ENCODE peak calls at places on chromosomes 1 and 21, in six cellular contexts. One of them, this sample, is unnamed.
A peak's percentile ranks its signal among the peaks of the same experiment; 100 is the strongest.

GRCh38 chr1:58981392-58981791 is 197.5 kb upstream of the JUN start:
- DNase-seq in GM12892: no peak
- DNase-seq in H1: no peak
- DNase-seq in GM12878: no peak
- DNase-seq in HepG2: no peak
- DNase-seq in K562: no peak
- DNase-seq in this sample: no peak

GRCh38 chr1:174413632-174414031 is 34.1 kb upstream of the GPR52 start:
- DNase-seq in K562: no peak
- DNase-seq in GM12892: no peak
- DNase-seq in HepG2: no peak
- DNase-seq in H1: no peak
- DNase-seq in GM12878: no peak
- DNase-seq in this sample: no peak

GRCh38 chr1:231058416-231059109 is 18.5 kb upstream of the FAM89A start:
- DNase-seq in H1: no peak
- DNase-seq in K562: no peak
- DNase-seq in GM12878: no peak
- DNase-seq in GM12892: no peak
- DNase-seq in HepG2: peak; percentile 45
- DNase-seq in this sample: no peak

GRCh38 chr21:45698493-45698947 is 55.0 kb downstream of the PCBP3 start:
- DNase-seq in H1: no peak
- DNase-seq in K562: no peak
- DNase-seq in GM12892: no peak
- DNase-seq in HepG2: no peak
- DNase-seq in GM12878: no peak
- DNase-seq in this sample: no peak

GRCh38 chr1:155860939-155861496 is 1.7 kb downstream of the SYT11 start:
- DNase-seq in K562: no peak
- DNase-seq in GM12892: no peak
- DNase-seq in GM12878: no peak
- DNase-seq in HepG2: no peak
- DNase-seq in H1: no peak
- DNase-seq in this sample: no peak

GRCh38 chr1:119160851-119161250 is 20.4 kb upstream of the WARS2 start:
- DNase-seq in K562: no peak
- DNase-seq in H1: no peak
- DNase-seq in HepG2: no peak
- DNase-seq in GM12892: no peak
- DNase-seq in GM12878: no peak
- DNase-seq in this sample: no peak

GRCh38 chr1:53905509-53905908 is 11.5 kb downstream of the DIO1 start:
- DNase-seq in GM12892: no peak
- DNase-seq in K562: no peak
- DNase-seq in HepG2: no peak
- DNase-seq in H1: no peak
- DNase-seq in GM12878: no peak
- DNase-seq in this sample: no peak

GRCh38 chr1:230542054-230542453 is 100.2 kb upstream of the COG2 start:
- DNase-seq in GM12878: no peak
- DNase-seq in HepG2: no peak
- DNase-seq in H1: no peak
- DNase-seq in GM12892: no peak
- DNase-seq in K562: peak; percentile 18
- DNase-seq in this sample: no peak

GRCh38 chr1:184296466-184297243 is 90.2 kb upstream of the C1orf21 start:
- DNase-seq in GM12892: no peak
- DNase-seq in HepG2: no peak
- DNase-seq in K562: no peak
- DNase-seq in H1: no peak
- DNase-seq in GM12878: no peak
- DNase-seq in this sample: no peak

GRCh38 chr1:10901091-10901893 is 104.8 kb upstream of the CASZ1 start:
- DNase-seq in HepG2: no peak
- DNase-seq in K562: no peak
- DNase-seq in GM12878: no peak
- DNase-seq in H1: no peak
- DNase-seq in GM12892: no peak
- DNase-seq in this sample: no peak

GRCh38 chr21:36321325-36322082 is 1.5 kb downstream of the MORC3 start:
- DNase-seq in GM12892: no peak
- DNase-seq in HepG2: no peak
- DNase-seq in H1: no peak
- DNase-seq in K562: peak; percentile 23
- DNase-seq in GM12878: no peak
- DNase-seq in this sample: no peak
- TF ChIP-seq TAF1 in GM12892: no peak
- TF ChIP-seq TAF1 in HepG2: no peak
- TF ChIP-seq TAF1 in H1: peak; percentile 36
- TF ChIP-seq TAF1 in K562: peak; percentile 34
- TF ChIP-seq TAF1 in GM12878: no peak
- TF ChIP-seq TAF1 in this sample: no peak

GRCh38 chr1:212791676-212792395 is at the start of the genes NSL1 and TATDN3:
- DNase-seq in GM12892: peak; percentile 50
- DNase-seq in K562: peak; percentile 75
- DNase-seq in HepG2: peak; percentile 93
- DNase-seq in GM12878: peak; percentile 90
- DNase-seq in H1: peak; percentile 75
- DNase-seq in this sample: peak; percentile 47
- TF ChIP-seq POLR2A in GM12892: peak; percentile 94
- TF ChIP-seq POLR2A in K562: peak; percentile 98
- TF ChIP-seq POLR2A in HepG2: peak; percentile 95
- TF ChIP-seq POLR2A in GM12878: peak; percentile 99
- TF ChIP-seq POLR2A in H1: peak; percentile 67
- TF ChIP-seq POLR2A in this sample: peak; percentile 89

GRCh38 chr1:1614204-1614953 is 921 bp upstream of the MIB2 start:
- DNase-seq in K562: peak; percentile 49
- DNase-seq in GM12878: no peak
- DNase-seq in HepG2: peak; percentile 49
- DNase-seq in H1: no peak
- DNase-seq in GM12892: no peak
- DNase-seq in this sample: no peak
- TF ChIP-seq TAF1 in K562: no peak
- TF ChIP-seq TAF1 in GM12878: no peak
- TF ChIP-seq TAF1 in HepG2: no peak
- TF ChIP-seq TAF1 in H1: no peak
- TF ChIP-seq TAF1 in GM12892: no peak
- TF ChIP-seq TAF1 in this sample: no peak

GRCh38 chr1:223714849-223715709 is 2.7 kb downstream of the CAPN2 start:
- DNase-seq in GM12878: no peak
- DNase-seq in H1: no peak
- DNase-seq in HepG2: no peak
- DNase-seq in K562: peak; percentile 53
- DNase-seq in GM12892: no peak
- DNase-seq in this sample: no peak
- TF ChIP-seq POLR2A in GM12878: no peak
- TF ChIP-seq POLR2A in H1: no peak
- TF ChIP-seq POLR2A in HepG2: no peak
- TF ChIP-seq POLR2A in K562: no peak
- TF ChIP-seq POLR2A in GM12892: no peak
- TF ChIP-seq POLR2A in this sample: no peak

GRCh38 chr1:27003745-27004470 is 8.7 kb downstream of the TENT5B start:
- DNase-seq in HepG2: peak; percentile 85
- DNase-seq in GM12892: no peak
- DNase-seq in K562: no peak
- DNase-seq in H1: no peak
- DNase-seq in GM12878: no peak
- DNase-seq in this sample: no peak
- TF ChIP-seq TAF1 in HepG2: no peak
- TF ChIP-seq TAF1 in GM12892: no peak
- TF ChIP-seq TAF1 in K562: no peak
- TF ChIP-seq TAF1 in H1: no peak
- TF ChIP-seq TAF1 in GM12878: no peak
- TF ChIP-seq TAF1 in this sample: no peak

GRCh38 chr1:31790641-31791091 is 25.2 kb downstream of the SPOCD1 start:
- DNase-seq in H1: no peak
- DNase-seq in K562: no peak
- DNase-seq in GM12892: no peak
- DNase-seq in HepG2: no peak
- DNase-seq in GM12878: no peak
- DNase-seq in this sample: no peak

GRCh38 chr1:31790140-31790539 is 25.7 kb downstream of the SPOCD1 start:
- DNase-seq in GM12892: no peak
- DNase-seq in H1: no peak
- DNase-seq in HepG2: no peak
- DNase-seq in K562: no peak
- DNase-seq in GM12878: no peak
- DNase-seq in this sample: no peak

GRCh38 chr1:31792116-31792515 is 23.7 kb downstream of the SPOCD1 start:
- DNase-seq in K562: no peak
- DNase-seq in GM12878: no peak
- DNase-seq in H1: no peak
- DNase-seq in GM12892: no peak
- DNase-seq in HepG2: no peak
- DNase-seq in this sample: no peak

GRCh38 chr1:31792541-31792940 is 23.3 kb downstream of the SPOCD1 start:
- DNase-seq in H1: no peak
- DNase-seq in GM12892: no peak
- DNase-seq in K562: no peak
- DNase-seq in HepG2: no peak
- DNase-seq in GM12878: no peak
- DNase-seq in this sample: no peak

DNA sequence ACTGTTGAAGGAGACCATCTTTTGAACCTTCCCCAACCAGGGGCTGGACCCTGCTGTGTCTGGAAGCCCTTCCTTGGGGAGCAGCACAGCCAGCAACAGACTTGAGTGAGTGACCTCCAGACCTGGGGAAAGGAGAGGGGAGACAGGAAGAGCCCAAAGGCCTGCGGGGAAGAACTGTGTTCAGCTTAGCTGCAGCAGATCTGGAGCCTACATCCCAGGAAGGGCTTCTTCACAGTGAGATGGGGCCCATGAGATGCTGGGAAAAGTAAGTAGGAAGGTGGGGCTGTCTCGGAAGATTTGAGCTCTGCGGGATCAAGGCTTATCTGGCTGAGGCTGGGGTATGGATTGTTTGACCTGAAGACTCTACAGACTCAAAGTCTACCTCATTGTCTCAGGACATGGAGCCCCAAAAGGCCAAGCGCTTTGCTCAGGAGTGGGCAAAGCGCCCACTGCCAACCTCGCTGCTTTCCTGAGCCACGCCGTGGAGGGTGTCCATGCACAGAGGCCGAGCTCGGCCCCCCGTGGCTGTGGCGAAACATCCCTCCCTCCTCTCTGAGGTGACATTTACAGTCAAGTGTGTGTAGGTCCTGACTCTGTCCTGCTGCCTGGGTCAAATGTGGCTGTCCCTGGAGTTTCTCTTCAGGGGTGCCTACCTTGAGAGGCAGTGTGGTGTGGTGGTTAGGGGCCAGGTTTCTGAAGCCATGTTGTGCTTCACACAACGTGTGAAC is 24.5 kb downstream of the SPOCD1 start:
- DNase-seq in GM12892: no peak
- DNase-seq in HepG2: no peak
- DNase-seq in K562: no peak
- DNase-seq in H1: no peak
- DNase-seq in GM12878: no peak
- DNase-seq in this sample: no peak
- TF ChIP-seq POLR2A in GM12892: no peak
- TF ChIP-seq POLR2A in HepG2: no peak
- TF ChIP-seq POLR2A in K562: no peak
- TF ChIP-seq POLR2A in H1: no peak
- TF ChIP-seq POLR2A in GM12878: no peak
- TF ChIP-seq POLR2A in this sample: no peak

GRCh38 chr21:39109163-39109530 is 74.1 kb downstream of the PSMG1 start:
- DNase-seq in GM12878: no peak
- DNase-seq in H1: no peak
- DNase-seq in K562: no peak
- DNase-seq in GM12892: no peak
- DNase-seq in HepG2: no peak
- DNase-seq in this sample: no peak

GRCh38 chr21:39107739-39108138 is 75.5 kb downstream of the PSMG1 start:
- DNase-seq in HepG2: no peak
- DNase-seq in H1: no peak
- DNase-seq in GM12878: no peak
- DNase-seq in K562: no peak
- DNase-seq in GM12892: no peak
- DNase-seq in this sample: no peak

GRCh38 chr21:39108291-39109162 is 74.7 kb downstream of the PSMG1 start:
- DNase-seq in HepG2: no peak
- DNase-seq in H1: no peak
- DNase-seq in GM12878: no peak
- DNase-seq in GM12892: no peak
- DNase-seq in K562: no peak
- DNase-seq in this sample: no peak

GRCh38 chr21:39110431-39110830 is 72.8 kb downstream of the PSMG1 start:
- DNase-seq in GM12892: no peak
- DNase-seq in H1: no peak
- DNase-seq in K562: no peak
- DNase-seq in GM12878: no peak
- DNase-seq in HepG2: no peak
- DNase-seq in this sample: no peak

DNA sequence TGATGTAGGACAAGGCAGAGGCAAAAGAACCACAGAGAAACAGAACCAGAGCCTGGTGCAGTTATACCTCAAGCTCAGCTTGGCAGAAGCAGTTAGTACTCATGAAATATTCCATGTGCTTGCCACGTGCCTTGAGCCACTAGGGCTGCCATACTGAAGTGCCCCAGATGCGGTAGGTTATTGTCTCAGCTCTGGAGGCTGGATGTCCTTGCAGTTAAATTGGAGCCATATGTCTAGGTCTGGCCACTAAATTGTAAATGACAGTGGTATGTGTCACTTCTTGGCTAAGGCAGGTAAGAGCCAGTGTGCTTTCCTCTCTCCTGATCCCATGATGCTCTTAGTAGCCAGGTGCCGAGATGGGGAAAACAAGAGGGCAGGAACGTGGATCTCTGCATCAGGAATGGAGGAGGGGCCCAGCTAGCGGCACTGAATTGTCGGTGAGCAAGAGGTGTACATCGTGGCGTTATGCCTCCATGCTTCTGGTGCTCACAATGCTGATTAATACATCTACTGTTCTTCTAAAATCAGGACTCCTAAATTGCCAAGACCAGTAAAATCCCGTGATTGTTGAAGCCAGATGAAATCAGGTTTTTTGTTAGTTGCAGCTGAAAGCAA is 73.5 kb downstream of the PSMG1 start:
- DNase-seq in GM12892: no peak
- DNase-seq in HepG2: no peak
- DNase-seq in K562: no peak
- DNase-seq in GM12878: no peak
- DNase-seq in H1: no peak
- DNase-seq in this sample: no peak
- TF ChIP-seq TAF1 in GM12892: no peak
- TF ChIP-seq TAF1 in HepG2: no peak
- TF ChIP-seq TAF1 in K562: no peak
- TF ChIP-seq TAF1 in GM12878: no peak
- TF ChIP-seq TAF1 in H1: no peak
- TF ChIP-seq TAF1 in this sample: no peak

GRCh38 chr1:108691886-108692723 is at the start of gene PRPF38B:
- DNase-seq in GM12892: peak; percentile 85
- DNase-seq in GM12878: peak; percentile 66
- DNase-seq in H1: peak; percentile 78
- DNase-seq in K562: peak; percentile 96
- DNase-seq in HepG2: peak; percentile 87
- DNase-seq in this sample: peak; percentile 78
- TF ChIP-seq POLR2A in GM12892: peak; percentile 99
- TF ChIP-seq POLR2A in GM12878: peak; percentile 99
- TF ChIP-seq POLR2A in H1: peak; percentile 97
- TF ChIP-seq POLR2A in K562: peak; percentile 99
- TF ChIP-seq POLR2A in HepG2: peak; percentile 94
- TF ChIP-seq POLR2A in this sample: peak; percentile 98

This sample was measured in GM12891.